ENCODE peak calls at places on chromosomes 1 and 21, in eight cellular contexts. E, H, L, Q, W, O, R and C are unnamed samples.

GRCh38 chr1:172789840-172790239 is 130.9 kb downstream of the FASLG start:
- DNase-seq in E (no peak), H (no peak), L (no peak), Q (no peak), W (no peak), O (no peak), R (no peak), C (no peak)

GRCh38 chr1:221098462-221099406 is 219.5 kb downstream of the HLX start:
- DNase-seq in E (no peak), H (no peak), L (no peak), Q (peak; percentile 86), W (no peak), O (no peak), R (no peak), C (no peak)

GRCh38 chr1:33007190-33008050 is 29.3 kb downstream of the AK2 start:
- DNase-seq in E (no peak), H (peak; percentile 36), L (peak; percentile 94), Q (no peak), W (no peak), O (peak; percentile 91), R (no peak), C (peak; percentile 71)

GRCh38 chr1:184568148-184568547 is 181.3 kb downstream of the C1orf21 start:
- DNase-seq in E (no peak), H (no peak), L (no peak), Q (no peak), W (no peak), O (no peak), R (no peak), C (no peak)

GRCh38 chr1:186747661-186748060 is 67.4 kb upstream of the PTGS2 start:
- DNase-seq in E (no peak), H (no peak), L (no peak), Q (no peak), W (no peak), O (no peak), R (no peak), C (no peak)

GRCh38 chr1:226349801-226350503 is 41.0 kb upstream of the LIN9 start:
- DNase-seq in E (no peak), H (no peak), L (no peak), Q (peak; percentile 11), W (no peak), O (no peak), R (no peak), C (no peak)

GRCh38 chr1:223456747-223457146 is 63.5 kb downstream of the CCDC185 start:
- DNase-seq in E (no peak), H (no peak), L (no peak), Q (no peak), W (no peak), O (peak; percentile 44), R (no peak), C (no peak)

GRCh38 chr21:28337319-28337718 is 655.4 kb downstream of the LTN1 start:
- DNase-seq in E (no peak), H (peak; percentile 32), L (peak; percentile 8), Q (peak; percentile 80), W (no peak), O (peak; percentile 44), R (no peak), C (peak; percentile 1)

GRCh38 chr1:35587736-35588135 is 14.6 kb downstream of the TFAP2E start:
- DNase-seq in E (peak; percentile 61), H (no peak), L (no peak), Q (no peak), W (no peak), O (no peak), R (no peak), C (no peak)

GRCh38 chr1:42777860-42778259 is 6.9 kb upstream of the TMEM269 start:
- DNase-seq in E (no peak), H (peak; percentile 9), L (no peak), Q (peak; percentile 69), W (peak; percentile 38), O (peak; percentile 17), R (no peak), C (no peak)

GRCh38 chr1:71101839-71102376 is 21.1 kb upstream of the ZRANB2 start:
- DNase-seq in E (no peak), H (no peak), L (no peak), Q (no peak), W (no peak), O (no peak), R (no peak), C (no peak)

GRCh38 chr1:93814059-93814794 is 64.8 kb downstream of the DNTTIP2 start:
- DNase-seq in E (no peak), H (peak; percentile 40), L (peak; percentile 90), Q (peak; percentile 88), W (peak; percentile 54), O (peak; percentile 76), R (no peak), C (peak; percentile 81)

GRCh38 chr1:21616372-21616771 is 52.8 kb downstream of the RAP1GAP start:
- DNase-seq in E (no peak), H (no peak), L (no peak), Q (peak; percentile 43), W (no peak), O (no peak), R (no peak), C (no peak)

GRCh38 chr1:70487910-70488665 is 77.0 kb downstream of the CTH start:
- DNase-seq in E (no peak), H (peak; percentile 51), L (peak; percentile 37), Q (peak; percentile 80), W (peak; percentile 7), O (peak; percentile 48), R (no peak), C (peak; percentile 2)

GRCh38 chr1:95085376-95085775 is 12.6 kb upstream of the ALG14 start:
- DNase-seq in E (no peak), H (no peak), L (no peak), Q (peak; percentile 18), W (no peak), O (no peak), R (no peak), C (no peak)

GRCh38 chr21:35217504-35218060 is 168.5 kb upstream of the RUNX1 start:
- DNase-seq in E (no peak), H (no peak), L (peak; percentile 94), Q (no peak), W (no peak), O (peak; percentile 100), R (no peak), C (peak; percentile 74)

GRCh38 chr1:52386458-52386857 is 17.8 kb downstream of the ORC1 start:
- DNase-seq in E (no peak), H (no peak), L (no peak), Q (no peak), W (no peak), O (peak; percentile 41), R (no peak), C (no peak)

GRCh38 chr1:216034506-216034905 is 388.7 kb downstream of the USH2A start:
- DNase-seq in E (no peak), H (no peak), L (peak; percentile 35), Q (peak; percentile 32), W (peak; percentile 10), O (peak; percentile 32), R (no peak), C (no peak)

GRCh38 chr1:67705735-67706454 is 20.9 kb downstream of the GADD45A start:
- DNase-seq in E (no peak), H (no peak), L (no peak), Q (no peak), W (no peak), O (no peak), R (no peak), C (no peak)

GRCh38 chr1:10795305-10796021 is 983 bp downstream of the CASZ1 start:
- DNase-seq in E (no peak), H (no peak), L (no peak), Q (no peak), W (peak; percentile 44), O (peak; percentile 21), R (no peak), C (no peak)

GRCh38 chr1:234969011-234969441 is 159.6 kb downstream of the TOMM20 start:
- DNase-seq in E (no peak), H (no peak), L (no peak), Q (peak; percentile 61), W (no peak), O (no peak), R (no peak), C (no peak)

GRCh38 chr21:36246080-36246631 is 73.8 kb upstream of the MORC3 start:
- DNase-seq in E (no peak), H (no peak), L (no peak), Q (no peak), W (peak; percentile 49), O (no peak), R (no peak), C (no peak)

GRCh38 chr1:182968151-182968741 is 15.3 kb upstream of the SHCBP1L start:
- DNase-seq in E (no peak), H (no peak), L (peak; percentile 72), Q (no peak), W (no peak), O (peak; percentile 89), R (no peak), C (no peak)

GRCh38 chr1:2385606-2386280 is 5.6 kb downstream of the MORN1 start:
- DNase-seq in E (peak; percentile 59), H (no peak), L (no peak), Q (no peak), W (no peak), O (no peak), R (no peak), C (no peak)

GRCh38 chr1:226903819-226904710 is 33.6 kb downstream of the PSEN2 start:
- DNase-seq in E (no peak), H (no peak), L (no peak), Q (no peak), W (no peak), O (no peak), R (no peak), C (no peak)

GRCh38 chr21:29436650-29437049 is 137.9 kb downstream of the BACH1 start:
- DNase-seq in E (no peak), H (no peak), L (no peak), Q (no peak), W (no peak), O (no peak), R (no peak), C (no peak)

GRCh38 chr21:42624936-42625335 is 28.5 kb upstream of the PDE9A start:
- DNase-seq in E (peak; percentile 6), H (no peak), L (no peak), Q (no peak), W (no peak), O (no peak), R (no peak), C (no peak)

GRCh38 chr1:209106861-209107260 is 476.7 kb upstream of the CAMK1G start:
- DNase-seq in E (no peak), H (no peak), L (no peak), Q (no peak), W (no peak), O (no peak), R (no peak), C (no peak)

GRCh38 chr1:117630423-117630998 is 24.7 kb downstream of the TENT5C start:
- DNase-seq in E (no peak), H (no peak), L (peak; percentile 33), Q (no peak), W (no peak), O (no peak), R (no peak), C (no peak)

GRCh38 chr1:203607169-203607873 is 19.3 kb upstream of the ATP2B4 start:
- DNase-seq in E (no peak), H (no peak), L (peak; percentile 96), Q (peak; percentile 94), W (no peak), O (peak; percentile 75), R (no peak), C (peak; percentile 37)

GRCh38 chr1:36516372-36517018 is 33.8 kb upstream of the CSF3R start:
- DNase-seq in E (no peak), H (peak; percentile 38), L (peak; percentile 36), Q (peak; percentile 66), W (peak; percentile 72), O (peak; percentile 32), R (no peak), C (peak; percentile 26)

GRCh38 chr1:160061376-160062100 is 8.4 kb downstream of the KCNJ10 start:
- DNase-seq in E (no peak), H (no peak), L (no peak), Q (no peak), W (no peak), O (peak; percentile 25), R (no peak), C (no peak)

GRCh38 chr1:181061891-181062777 is 26.4 kb upstream of the IER5 start:
- DNase-seq in E (no peak), H (no peak), L (no peak), Q (no peak), W (no peak), O (no peak), R (no peak), C (no peak)

GRCh38 chr1:5620418-5620817 is 371.8 kb downstream of the NPHP4 start:
- DNase-seq in E (no peak), H (peak; percentile 13), L (no peak), Q (no peak), W (no peak), O (no peak), R (no peak), C (no peak)